ENCODE peak calls at places on chromosomes 6 and 20, in nine cellular contexts. Z, N, B, E, G, P, V, Y and I are unnamed samples.
A peak's percentile ranks its signal among the peaks of the same experiment; 100 is the strongest.

GRCh38 chr6:70547313-70547712 is 19.4 kb upstream of the SDHAF4 start:
- DNase-seq in P (no peak), B (no peak), E (no peak), V (peak; percentile 42), Y (no peak), G (no peak), Z (peak; percentile 37), N (no peak), I (no peak)

GRCh38 chr6:161561938-161562337 is 288.1 kb upstream of the AGPAT4 start:
- DNase-seq in V (no peak), P (no peak), E (no peak), B (no peak), Y (no peak), N (no peak), Z (no peak), G (no peak), I (no peak)

GRCh38 chr20:50967621-50968020 is 9.0 kb downstream of the MOCS3 start:
- DNase-seq in E (no peak), G (no peak), V (peak; percentile 92), N (no peak), P (no peak), Z (no peak), Y (no peak), B (no peak), I (no peak)

GRCh38 chr6:108434222-108434621 is 126.5 kb upstream of the FOXO3 start:
- DNase-seq in N (no peak), G (no peak), E (no peak), B (no peak), Y (no peak), P (no peak), V (no peak), Z (no peak), I (no peak)

GRCh38 chr6:143629104-143630080 is 48.4 kb upstream of the PHACTR2 start:
- DNase-seq in Y (no peak), P (no peak), E (no peak), G (no peak), Z (peak; percentile 80), N (no peak), V (no peak), B (no peak), I (no peak)

GRCh38 chr20:50320005-50320909 is 129.6 kb downstream of the CEBPB start:
- DNase-seq in N (peak; percentile 60), B (no peak), G (no peak), E (no peak), Z (no peak), V (no peak), Y (no peak), P (no peak), I (no peak)

GRCh38 chr6:110033101-110033500 is 55.0 kb downstream of the GPR6 start:
- DNase-seq in N (no peak), Y (no peak), P (no peak), G (no peak), V (no peak), Z (no peak), E (no peak), B (no peak), I (no peak)

GRCh38 chr20:46242390-46242789 is 65.9 kb downstream of the CDH22 start:
- DNase-seq in Y (no peak), B (no peak), P (no peak), N (no peak), V (no peak), G (no peak), Z (no peak), E (no peak), I (no peak)

GRCh38 chr6:7911345-7911725 is 747 bp upstream of the TXNDC5 start:
- DNase-seq in N (no peak), G (no peak), B (no peak), V (no peak), Z (no peak), P (no peak), Y (no peak), E (no peak), I (no peak)

GRCh38 chr6:75450903-75451302 is 42.7 kb downstream of the FILIP1 start:
- DNase-seq in B (no peak), V (no peak), N (no peak), Y (no peak), Z (no peak), E (no peak), P (no peak), G (no peak), I (no peak)

GRCh38 chr20:60363698-60364097 is 405.5 kb downstream of the CDH26 start:
- DNase-seq in G (no peak), Z (no peak), E (no peak), B (no peak), V (no peak), N (no peak), P (no peak), Y (no peak), I (no peak)

GRCh38 chr20:60362531-60362930 is 404.3 kb downstream of the CDH26 start:
- DNase-seq in P (no peak), N (no peak), G (no peak), V (no peak), Y (no peak), E (no peak), Z (no peak), B (no peak), I (no peak)

GRCh38 chr20:60365882-60366281 is 407.7 kb downstream of the CDH26 start:
- DNase-seq in N (no peak), E (no peak), Y (no peak), P (no peak), G (no peak), B (no peak), V (no peak), Z (no peak), I (no peak)

GRCh38 chr20:60361761-60362410 is 403.7 kb downstream of the CDH26 start:
- DNase-seq in G (no peak), B (no peak), Z (no peak), P (no peak), Y (no peak), V (peak; percentile 24), E (no peak), N (no peak), I (no peak)

GRCh38 chr20:60365063-60365640 is 406.9 kb downstream of the CDH26 start:
- DNase-seq in E (no peak), B (no peak), P (no peak), Y (no peak), G (peak; percentile 11), N (no peak), V (peak; percentile 51), Z (no peak), I (no peak)
- TF ChIP-seq CTCF in E (peak; percentile 15), B (no peak), P (no peak), Y (no peak), G (no peak), N (no peak), V (peak; percentile 50), Z (no peak), I (no peak)

GRCh38 chr20:9354579-9354978 is 159.8 kb upstream of the LAMP5 start:
- DNase-seq in P (no peak), B (no peak), N (no peak), V (no peak), G (no peak), Z (no peak), Y (no peak), E (no peak), I (no peak)

GRCh38 chr20:9360427-9360826 is 154.0 kb upstream of the LAMP5 start:
- DNase-seq in Z (peak; percentile 22), V (no peak), P (no peak), G (no peak), E (no peak), N (no peak), B (no peak), Y (no peak), I (no peak)

GRCh38 chr20:9363673-9364072 is 150.7 kb upstream of the LAMP5 start:
- DNase-seq in Z (no peak), P (no peak), N (no peak), E (no peak), V (no peak), Y (no peak), G (no peak), B (no peak), I (no peak)

GRCh38 chr20:9353916-9354276 is 160.5 kb upstream of the LAMP5 start:
- DNase-seq in N (no peak), Z (peak; percentile 72), G (no peak), E (no peak), B (no peak), V (no peak), P (no peak), Y (no peak), I (no peak)

GRCh38 chr20:9359561-9360308 is 154.7 kb upstream of the LAMP5 start:
- DNase-seq in N (no peak), P (peak; percentile 33), Z (peak; percentile 70), B (peak; percentile 24), V (peak; percentile 60), E (no peak), Y (no peak), G (peak; percentile 37), I (no peak)
- TF ChIP-seq CTCF in N (peak; percentile 51), P (peak; percentile 15), Z (peak; percentile 61), B (peak; percentile 61), V (peak; percentile 75), E (peak; percentile 68), Y (no peak), G (peak; percentile 40), I (peak; percentile 16)

GRCh38 chr20:22815206-22815551 is 219.9 kb upstream of the SSTR4 start:
- DNase-seq in E (no peak), N (no peak), Z (no peak), B (no peak), V (no peak), Y (no peak), P (no peak), G (no peak), I (no peak)

GRCh38 chr20:22816016-22816415 is 219.1 kb upstream of the SSTR4 start:
- DNase-seq in N (no peak), G (no peak), Z (no peak), P (no peak), Y (no peak), E (no peak), V (peak; percentile 86), B (no peak), I (no peak)

GRCh38 chr20:22814475-22815205 is 220.5 kb upstream of the SSTR4 start:
- DNase-seq in E (no peak), N (no peak), V (no peak), Y (no peak), G (no peak), Z (peak; percentile 5), B (no peak), P (no peak), I (no peak)

GRCh38 chr20:22819134-22819533 is 216.0 kb upstream of the SSTR4 start:
- DNase-seq in E (no peak), Z (no peak), G (no peak), Y (no peak), V (no peak), N (no peak), B (no peak), P (no peak), I (no peak)

DNA sequence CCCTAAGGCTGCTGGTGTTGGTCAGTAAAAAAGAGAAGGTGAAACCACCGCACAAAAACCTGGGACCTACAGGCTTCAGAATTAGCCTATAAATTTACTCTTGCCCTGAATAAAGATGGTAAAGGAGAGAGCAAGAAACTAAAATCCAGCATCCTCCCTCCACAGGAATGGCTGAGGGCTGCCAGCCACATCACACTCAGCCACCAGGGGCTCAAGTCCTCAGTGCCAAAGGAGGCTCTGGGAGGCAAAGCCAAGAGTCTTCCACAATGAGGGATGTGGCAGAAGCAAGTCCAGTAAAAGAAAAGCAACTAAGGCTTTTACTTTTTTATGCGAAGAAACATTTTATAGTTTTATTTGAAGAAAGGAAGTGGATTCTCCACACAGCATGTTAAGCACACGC is 219.5 kb upstream of the SSTR4 start:
- DNase-seq in Z (no peak), Y (no peak), E (no peak), V (peak; percentile 50), B (no peak), G (no peak), N (no peak), P (no peak), I (no peak)
- TF ChIP-seq CTCF in Z (no peak), Y (no peak), E (peak; percentile 22), V (peak; percentile 52), B (no peak), G (no peak), N (peak; percentile 29), P (no peak), I (no peak)

GRCh38 chr6:159169193-159169555 is at the start of gene FNDC1:
- DNase-seq in P (peak; percentile 33), Z (no peak), E (peak; percentile 69), Y (peak; percentile 86), N (peak; percentile 73), B (peak; percentile 47), G (peak; percentile 76), V (peak; percentile 84), I (peak; percentile 92)
- TF ChIP-seq CTCF in P (peak; percentile 46), Z (peak; percentile 44), E (peak; percentile 41), Y (peak; percentile 6), N (no peak), B (no peak), G (no peak), V (peak; percentile 18), I (peak; percentile 60)